ENCODE peak calls at places on chromosomes 2 and 18, in seven cellular contexts. G, E, R, H, S, Q and V are unnamed samples.

GRCh38 chr18:24795129-24795528 is 334.7 kb downstream of the HRH4 start:
- DNase-seq in G (no peak), E (no peak), R (no peak), H (no peak), S (no peak), Q (no peak), V (no peak)

GRCh38 chr18:58314284-58314683 is 270.3 kb downstream of the NEDD4L start:
- DNase-seq in G (no peak), E (no peak), R (no peak), H (peak), S (no peak), Q (no peak), V (peak)

GRCh38 chr18:46275370-46275769 is 171.2 kb downstream of the HAUS1 start:
- DNase-seq in G (no peak), E (no peak), R (no peak), H (no peak), S (no peak), Q (no peak), V (no peak)

GRCh38 chr2:25307949-25308557 is 33.7 kb downstream of the DNMT3A start:
- DNase-seq in G (no peak), E (peak), R (no peak), H (peak), S (no peak), Q (no peak), V (peak)

GRCh38 chr2:69166812-69167468 is 154.0 kb downstream of the ANTXR1 start:
- DNase-seq in G (no peak), E (peak), R (no peak), H (peak), S (no peak), Q (no peak), V (peak)

GRCh38 chr2:164599954-164600589 is 21.2 kb downstream of the GRB14 start:
- DNase-seq in G (no peak), E (no peak), R (no peak), H (peak), S (peak), Q (peak), V (no peak)

GRCh38 chr2:144547512-144547911 is 27.6 kb upstream of the ZEB2 start:
- DNase-seq in G (no peak), E (no peak), R (no peak), H (no peak), S (no peak), Q (no peak), V (no peak)

GRCh38 chr2:133602538-133602937 is 34.3 kb upstream of the NCKAP5 start:
- DNase-seq in G (no peak), E (no peak), R (no peak), H (peak), S (no peak), Q (no peak), V (no peak)

GRCh38 chr2:162153608-162154224 is 1.7 kb upstream of the GCG start:
- DNase-seq in G (peak), E (peak), R (peak), H (no peak), S (peak), Q (peak), V (no peak)

GRCh38 chr2:28163028-28163427 is 229.6 kb upstream of the FOSL2 start:
- DNase-seq in G (no peak), E (no peak), R (no peak), H (no peak), S (no peak), Q (no peak), V (no peak)

GRCh38 chr2:239913632-239914417 is 111.3 kb downstream of the NDUFA10 start:
- DNase-seq in G (no peak), E (no peak), R (no peak), H (no peak), S (no peak), Q (no peak), V (no peak)

GRCh38 chr18:74412106-74412880 is 44.8 kb downstream of the DIPK1C start:
- DNase-seq in G (peak), E (peak), R (no peak), H (no peak), S (no peak), Q (no peak), V (peak)

GRCh38 chr2:58063641-58064040 is 17.0 kb downstream of the VRK2 start:
- DNase-seq in G (no peak), E (no peak), R (no peak), H (no peak), S (no peak), Q (no peak), V (no peak)

GRCh38 chr2:173400760-173401159 is 46.1 kb downstream of the CDCA7 start:
- DNase-seq in G (peak), E (no peak), R (no peak), H (no peak), S (peak), Q (no peak), V (no peak)

GRCh38 chr18:58497845-58498244 is 131.0 kb downstream of the ALPK2 start:
- DNase-seq in G (no peak), E (no peak), R (no peak), H (no peak), S (no peak), Q (no peak), V (no peak)